ENCODE peak calls at places on chromosomes 7 and 10, in seven cellular contexts. Z is M059J, D is HT1080, F is fibroblast of the conjunctiva, T is NCI-H187, S is A549, A is DMS 273 treated with DMSO at 0.1 percent for 48 hours. O is an unnamed sample.

GRCh38 chr7:129993275-129993674 is 40.5 kb upstream of the UBE2H start:
- DNase-seq in Z (peak), F (no peak), T (no peak), A (no peak), D (no peak), S (no peak), O (no peak)

GRCh38 chr10:35735412-35735811 is 93.3 kb upstream of the FZD8 start:
- DNase-seq in Z (peak), A (no peak), S (peak), T (no peak), F (peak), D (peak), O (no peak)

GRCh38 chr7:101412976-101413375 is 50.3 kb downstream of the COL26A1 start:
- DNase-seq in S (no peak), A (no peak), D (no peak), T (no peak), Z (no peak), F (no peak), O (no peak)

GRCh38 chr7:74051193-74051592 is 23.2 kb downstream of the ELN start:
- DNase-seq in A (no peak), D (no peak), S (no peak), Z (no peak), F (no peak), T (no peak), O (no peak)

GRCh38 chr7:36686499-36686898 is 37.8 kb downstream of the AOAH start:
- DNase-seq in F (no peak), A (no peak), S (no peak), T (no peak), Z (peak), D (peak), O (peak)

GRCh38 chr7:132666076-132666775 is 90.0 kb upstream of the PLXNA4 start:
- DNase-seq in A (no peak), Z (peak), S (peak), T (no peak), F (no peak), D (peak), O (no peak)

GRCh38 chr10:16857419-16857818 is 40.2 kb upstream of the RSU1 start:
- DNase-seq in D (no peak), T (no peak), A (no peak), Z (no peak), S (no peak), F (no peak), O (no peak)

GRCh38 chr10:29946953-29947700 is 112.3 kb downstream of the JCAD start:
- DNase-seq in D (peak), T (no peak), S (peak), A (no peak), Z (peak), F (peak), O (no peak)

GRCh38 chr10:122267849-122268737 is 3.0 kb upstream of the BTBD16 start:
- DNase-seq in T (no peak), Z (peak), S (peak), A (no peak), F (no peak), D (peak), O (peak)

GRCh38 chr10:25582961-25583360 is 351.1 kb upstream of the MYO3A start:
- DNase-seq in T (no peak), D (no peak), F (no peak), Z (no peak), S (no peak), A (no peak), O (no peak)

GRCh38 chr7:76000566-76000965 is 6.2 kb upstream of the TMEM120A start:
- DNase-seq in F (no peak), S (no peak), D (no peak), T (no peak), A (no peak), Z (no peak), O (no peak)

GRCh38 chr7:100220833-100221718 is 1.3 kb downstream of the PVRIG start:
- DNase-seq in S (no peak), D (no peak), F (no peak), T (no peak), A (no peak), Z (no peak), O (peak)

GRCh38 chr7:17075601-17076000 is 193.8 kb upstream of the AGR3 start:
- DNase-seq in F (no peak), D (no peak), S (no peak), Z (no peak), A (no peak), T (no peak), O (no peak)

GRCh38 chr7:98163704-98164478 is 47.3 kb upstream of the BHLHA15 start:
- DNase-seq in D (no peak), Z (peak), S (no peak), A (no peak), F (no peak), T (no peak), O (no peak)

GRCh38 chr7:104175336-104175984 is 32.4 kb downstream of the ORC5 start:
- DNase-seq in Z (no peak), A (no peak), F (no peak), S (no peak), T (no peak), D (no peak), O (no peak)

GRCh38 chr7:150791746-150792452 is 8.3 kb downstream of the TMEM176B start:
- DNase-seq in Z (no peak), S (no peak), F (no peak), D (no peak), T (no peak), A (no peak), O (no peak)

GRCh38 chr7:57216340-57216739 is 84.1 kb upstream of the ZNF479 start:
- DNase-seq in T (no peak), F (no peak), D (no peak), A (no peak), Z (no peak), S (no peak), O (no peak)